ENCODE peak calls at places on chromosomes 16 and 17, in eight cellular contexts. V, F, M, W, R, Y, X and Z are unnamed samples.

GRCh38 chr17:2361361-2361760 is 24.1 kb downstream of the SGSM2 start:
- DNase-seq in V (no peak), F (no peak), M (no peak), W (no peak), R (no peak), Y (no peak), X (no peak), Z (no peak)

GRCh38 chr17:81040791-81041337 is 5.9 kb downstream of the BAIAP2 start:
- DNase-seq in V (no peak), F (no peak), M (peak; percentile 47), W (no peak), R (no peak), Y (no peak), X (no peak), Z (peak; percentile 61)

GRCh38 chr16:87437327-87437726 is 45.2 kb downstream of the MAP1LC3B start:
- DNase-seq in V (no peak), F (no peak), M (no peak), W (no peak), R (no peak), Y (no peak), X (no peak), Z (no peak)

GRCh38 chr17:1493291-1493980 is 950 bp upstream of the MYO1C start:
- DNase-seq in V (no peak), F (no peak), M (no peak), W (peak; percentile 72), R (no peak), Y (no peak), X (no peak), Z (no peak)

GRCh38 chr17:37700881-37701280 is 44.0 kb downstream of the HNF1B start:
- DNase-seq in V (no peak), F (no peak), M (no peak), W (no peak), R (no peak), Y (no peak), X (no peak), Z (no peak)

GRCh38 chr16:86343111-86343642 is 167.2 kb upstream of the FOXF1 start:
- DNase-seq in V (no peak), F (no peak), M (no peak), W (peak; percentile 36), R (no peak), Y (no peak), X (peak; percentile 72), Z (no peak)

GRCh38 chr17:29570521-29570920 is 2.0 kb downstream of the TP53I13 start:
- DNase-seq in V (peak; percentile 9), F (peak; percentile 10), M (no peak), W (peak; percentile 6), R (peak; percentile 77), Y (no peak), X (no peak), Z (no peak)

GRCh38 chr17:29154516-29155234 is 25.5 kb downstream of the MYO18A start:
- DNase-seq in V (no peak), F (no peak), M (no peak), W (no peak), R (no peak), Y (no peak), X (no peak), Z (no peak)

GRCh38 chr17:2238432-2239169 is 65.0 kb downstream of the SMG6 start:
- DNase-seq in V (no peak), F (no peak), M (no peak), W (peak; percentile 59), R (no peak), Y (no peak), X (peak; percentile 45), Z (no peak)

GRCh38 chr17:14354807-14355206 is 53.9 kb downstream of the HS3ST3B1 start:
- DNase-seq in V (no peak), F (no peak), M (no peak), W (no peak), R (no peak), Y (no peak), X (no peak), Z (no peak)

GRCh38 chr17:76125391-76125675 is 15.7 kb downstream of the FOXJ1 start:
- DNase-seq in V (no peak), F (no peak), M (no peak), W (no peak), R (no peak), Y (no peak), X (no peak), Z (no peak)

GRCh38 chr17:77778636-77779524 is 179.6 kb upstream of the TNRC6C start:
- DNase-seq in V (peak; percentile 26), F (peak; percentile 27), M (peak; percentile 80), W (peak; percentile 82), R (no peak), Y (no peak), X (peak; percentile 76), Z (no peak)

GRCh38 chr17:41687828-41688640 is 651 bp upstream of the EIF1 start:
- DNase-seq in V (peak; percentile 67), F (peak; percentile 33), M (no peak), W (peak; percentile 49), R (no peak), Y (no peak), X (peak; percentile 54), Z (peak; percentile 65)

GRCh38 chr17:17993852-17994251 is 21.2 kb downstream of the DRC3 start:
- DNase-seq in V (no peak), F (no peak), M (no peak), W (no peak), R (no peak), Y (no peak), X (no peak), Z (no peak)

GRCh38 chr17:56937688-56938087 is 23.2 kb downstream of the COIL start:
- DNase-seq in V (no peak), F (no peak), M (no peak), W (no peak), R (no peak), Y (no peak), X (no peak), Z (peak; percentile 29)

GRCh38 chr16:85891033-85891775 is 7.8 kb upstream of the IRF8 start:
- DNase-seq in V (no peak), F (no peak), M (peak; percentile 49), W (no peak), R (no peak), Y (no peak), X (peak; percentile 43), Z (no peak)

GRCh38 chr16:24748242-24748641 is 18.8 kb downstream of the TNRC6A start:
- DNase-seq in V (no peak), F (no peak), M (peak; percentile 44), W (peak; percentile 39), R (no peak), Y (no peak), X (peak; percentile 10), Z (peak; percentile 20)

GRCh38 chr16:13895516-13895915 is 24.4 kb upstream of the ERCC4 start:
- DNase-seq in V (no peak), F (no peak), M (no peak), W (no peak), R (no peak), Y (no peak), X (no peak), Z (no peak)
- TF ChIP-seq POLR2A in V (no peak), F (no peak), M (no peak), W (no peak), R (no peak), Y (no peak), X (no peak), Z (no peak)

DNA sequence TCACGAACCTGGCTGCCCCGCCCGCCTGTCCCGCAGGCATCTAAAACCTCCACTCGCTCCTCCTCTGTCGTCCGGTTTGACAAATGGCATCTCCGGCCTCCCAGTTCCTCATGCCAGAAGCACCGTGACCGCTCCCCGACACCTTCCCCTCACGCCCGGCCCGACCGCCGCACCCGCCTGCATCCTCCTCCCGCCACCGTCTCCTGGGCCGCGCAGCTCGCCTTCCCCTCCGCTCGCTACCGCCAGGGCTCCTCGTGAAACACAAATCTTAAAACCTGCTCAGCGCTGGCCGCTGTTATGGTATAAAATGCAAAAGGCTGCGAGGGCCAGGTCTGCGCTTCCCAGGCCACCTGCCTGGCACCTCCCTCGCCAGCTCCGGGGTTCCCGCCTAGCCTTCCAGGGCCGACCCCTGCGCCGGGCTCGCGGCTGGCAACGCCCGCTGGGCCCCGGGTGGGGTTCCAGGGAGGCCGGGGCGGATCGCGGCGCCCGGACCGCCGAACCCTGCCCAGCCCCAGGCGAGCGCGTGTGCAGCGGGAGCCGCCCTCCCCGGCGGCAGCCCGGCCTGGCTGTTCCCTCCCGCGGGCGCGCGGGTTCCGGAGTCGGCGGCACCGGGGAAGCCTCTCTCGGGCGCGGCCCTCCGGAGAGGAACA is 488 bp downstream of the SPSB3 start:
- DNase-seq in V (no peak), F (no peak), M (peak; percentile 51), W (peak; percentile 17), R (no peak), Y (peak; percentile 62), X (no peak), Z (peak; percentile 67)
- TF ChIP-seq POLR2A in V (peak; percentile 21), F (no peak), M (no peak), W (no peak), R (no peak), Y (no peak), X (no peak), Z (no peak)

DNA sequence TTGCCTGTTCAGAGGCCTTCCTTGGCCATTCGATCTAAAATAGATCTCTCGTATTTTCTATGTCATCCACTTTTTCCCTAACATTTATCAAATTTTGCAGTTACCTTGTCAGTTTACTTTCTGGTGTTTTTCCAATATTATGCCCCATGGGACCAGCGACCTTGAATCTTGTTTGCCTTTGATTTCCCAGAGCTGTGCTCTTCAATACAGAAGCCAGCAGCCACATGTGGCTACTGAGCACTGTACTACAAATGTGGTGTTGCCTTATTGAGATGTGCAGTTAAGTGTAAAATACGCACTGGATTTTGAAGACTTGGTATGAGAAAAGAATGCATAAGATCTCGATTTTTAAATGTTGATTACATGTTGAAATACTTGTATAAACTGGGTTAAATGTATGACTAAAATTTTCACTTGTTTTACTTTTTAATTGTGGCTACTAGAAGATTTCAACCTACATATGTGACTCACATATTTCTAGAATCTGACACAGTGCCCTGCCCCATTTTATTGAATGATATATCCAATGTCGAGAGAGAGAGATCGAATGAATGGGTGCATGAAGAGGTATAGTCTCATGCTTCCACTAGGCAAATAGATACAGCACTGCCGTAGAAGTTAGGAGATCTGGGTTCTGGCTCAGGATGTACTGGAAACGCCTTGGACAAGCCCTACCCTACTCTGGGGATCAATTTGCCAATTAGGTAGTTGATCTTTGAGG is 824 bp upstream of the PSME3 start:
- DNase-seq in V (no peak), F (no peak), M (no peak), W (no peak), R (no peak), Y (no peak), X (no peak), Z (no peak)
- TF ChIP-seq POLR2A in V (no peak), F (no peak), M (no peak), W (no peak), R (no peak), Y (no peak), X (no peak), Z (no peak)

DNA sequence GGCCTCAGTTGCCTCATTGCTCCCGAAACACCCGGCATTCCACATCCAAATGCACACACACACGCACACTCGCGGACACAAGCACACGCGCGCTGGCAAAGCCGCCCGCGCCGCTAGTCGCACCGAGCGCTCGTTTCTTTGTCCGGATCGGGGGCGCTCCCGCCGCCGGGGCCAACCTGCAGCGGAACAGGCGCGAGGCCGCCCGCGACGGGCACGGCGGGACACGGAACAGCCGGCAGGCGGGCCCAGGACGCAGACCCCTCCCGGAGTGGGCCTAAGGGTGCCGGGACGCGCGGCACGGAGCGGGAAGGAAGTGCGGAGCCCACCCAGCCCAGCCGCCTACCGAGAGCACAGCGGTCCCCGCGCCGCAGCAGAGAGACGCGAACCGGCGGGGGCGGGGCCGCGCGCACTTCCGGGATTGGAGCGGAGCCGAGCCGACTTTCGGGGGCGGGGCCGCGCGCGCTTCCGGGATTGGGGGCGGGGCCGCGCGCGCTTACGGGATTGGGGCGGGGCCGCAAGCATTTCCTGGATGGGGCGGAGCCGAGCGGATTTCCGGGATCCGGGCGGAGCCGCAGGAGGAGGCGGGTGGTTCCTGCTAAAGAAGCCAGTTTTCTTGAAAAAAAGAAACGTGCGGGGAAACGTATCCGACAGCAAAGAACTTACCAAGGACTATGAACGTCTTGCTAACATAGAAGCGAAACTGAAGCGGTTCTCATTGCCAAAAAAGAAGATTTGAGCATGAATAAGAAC is at the start of gene CYBC1:
- DNase-seq in V (peak; percentile 95), F (peak; percentile 84), M (peak; percentile 74), W (peak; percentile 93), R (peak; percentile 97), Y (peak; percentile 94), X (peak; percentile 91), Z (peak; percentile 97)
- TF ChIP-seq POLR2A in V (peak; percentile 88), F (peak; percentile 83), M (peak; percentile 87), W (peak; percentile 86), R (peak; percentile 39), Y (peak; percentile 84), X (no peak), Z (peak; percentile 77)